ENCODE peak calls at places on chromosomes 1 and 21, in nine cellular contexts. I is IMR-90, T is body of pancreas, Y is esophagus muscularis mucosa, F is heart left ventricle, P is prostate gland, E is stomach, J is tibial nerve, A is Peyer's patch. K is an unnamed sample.

GRCh38 chr21:42330380-42331336 is 15.4 kb upstream of the TFF3 start:
- DNase-seq in P (no peak), E (no peak), Y (no peak), I (no peak), J (no peak), A (no peak), F (no peak), T (no peak), K (no peak)

GRCh38 chr21:44444286-44444931 is 10.9 kb upstream of the LRRC3 start:
- DNase-seq in Y (no peak), A (peak; percentile 29), J (no peak), F (peak; percentile 23), T (no peak), P (no peak), I (no peak), E (no peak), K (no peak)

GRCh38 chr1:155389831-155390230 is 69.1 kb downstream of the RUSC1 start:
- DNase-seq in T (no peak), Y (no peak), A (no peak), I (peak; percentile 81), E (no peak), P (no peak), F (no peak), J (no peak), K (no peak)

GRCh38 chr1:23452011-23452411 is 27.5 kb upstream of the TCEA3 start:
- DNase-seq in I (peak; percentile 33), F (no peak), E (peak; percentile 96), J (no peak), T (peak; percentile 88), Y (no peak), A (peak; percentile 87), P (peak; percentile 97), K (peak; percentile 91)

GRCh38 chr1:58290685-58291372 is 255.7 kb downstream of the OMA1 start:
- DNase-seq in F (no peak), E (no peak), P (peak; percentile 25), J (no peak), I (peak; percentile 16), Y (no peak), T (no peak), A (no peak), K (no peak)

GRCh38 chr1:160951443-160952128 is 3.0 kb downstream of the ITLN2 start:
- DNase-seq in E (peak; percentile 82), P (peak; percentile 68), I (peak; percentile 41), F (no peak), Y (no peak), J (peak; percentile 47), A (peak; percentile 83), T (peak; percentile 76), K (peak; percentile 82)

GRCh38 chr21:31725202-31725840 is 6.6 kb downstream of the SCAF4 start:
- DNase-seq in P (no peak), F (no peak), J (no peak), A (no peak), T (no peak), Y (no peak), I (no peak), E (no peak), K (no peak)

GRCh38 chr1:244273845-244274619 is 177.7 kb downstream of the ADSS2 start:
- DNase-seq in A (no peak), Y (no peak), E (peak; percentile 29), T (peak; percentile 20), P (no peak), F (peak; percentile 77), I (peak; percentile 100), J (peak; percentile 24), K (peak; percentile 33)

GRCh38 chr1:209879539-209879938 is 51.8 kb downstream of the UTP25 start:
- DNase-seq in J (no peak), Y (no peak), F (no peak), I (no peak), T (no peak), P (no peak), A (no peak), E (no peak), K (no peak)

GRCh38 chr1:82517586-82517985 is 716.9 kb downstream of the ADGRL2 start:
- DNase-seq in E (no peak), P (no peak), Y (no peak), J (peak; percentile 49), I (no peak), T (no peak), A (no peak), F (peak; percentile 51), K (no peak)

GRCh38 chr1:22876359-22877111 is 96.1 kb downstream of the LACTBL1 start:
- DNase-seq in Y (no peak), F (peak; percentile 40), J (no peak), P (no peak), I (peak; percentile 63), E (no peak), T (no peak), A (no peak), K (no peak)

GRCh38 chr1:50423670-50424000 is 392 bp upstream of the DMRTA2 start:
- DNase-seq in A (peak; percentile 55), I (no peak), P (no peak), F (no peak), E (no peak), Y (peak; percentile 85), T (no peak), J (no peak), K (no peak)

GRCh38 chr1:202623075-202623474 is 87.2 kb downstream of the SYT2 start:
- DNase-seq in E (no peak), I (peak; percentile 64), T (no peak), Y (no peak), A (no peak), P (no peak), J (no peak), F (peak; percentile 68), K (no peak)

GRCh38 chr1:233025156-233025555 is 74.7 kb downstream of the NTPCR start:
- DNase-seq in J (no peak), P (peak; percentile 78), A (peak; percentile 68), T (peak; percentile 57), F (peak; percentile 42), Y (no peak), E (peak; percentile 63), I (peak; percentile 30), K (peak; percentile 71)

GRCh38 chr1:216686860-216687545 is 36.2 kb downstream of the ESRRG start:
- DNase-seq in E (no peak), P (no peak), T (no peak), Y (no peak), I (peak; percentile 37), F (peak; percentile 36), A (no peak), J (no peak), K (no peak)

GRCh38 chr1:216688127-216688657 is 35.0 kb downstream of the ESRRG start:
- DNase-seq in J (no peak), F (no peak), T (no peak), P (no peak), I (no peak), Y (no peak), A (no peak), E (no peak), K (no peak)

DNA sequence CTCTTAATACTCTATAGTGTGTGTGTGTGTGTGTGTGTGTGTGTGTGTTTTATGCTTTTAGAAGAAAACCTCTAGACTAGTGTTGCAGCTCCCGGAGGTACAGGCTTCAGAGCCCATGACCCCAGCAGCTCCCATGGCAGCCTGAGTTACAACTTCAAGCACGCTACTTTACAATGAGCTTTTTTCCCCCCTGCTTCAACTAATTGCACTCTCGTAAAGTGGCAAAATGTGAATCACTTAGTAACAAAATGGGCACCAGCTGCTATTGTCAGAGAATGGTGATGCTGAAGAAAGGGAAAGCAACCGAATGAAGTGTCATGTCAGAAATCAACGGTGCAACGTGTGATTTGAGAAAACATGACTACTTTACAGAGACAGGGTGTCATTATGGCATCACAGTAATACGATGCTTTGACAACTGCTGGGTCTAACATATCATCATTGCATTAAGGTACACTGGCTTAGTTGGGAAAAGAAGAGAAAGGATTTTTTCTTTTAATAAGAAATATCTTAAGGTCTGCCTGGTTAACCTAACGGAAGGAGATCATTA is 40.5 kb downstream of the ESRRG start:
- DNase-seq in Y (no peak), I (no peak), P (no peak), F (no peak), E (no peak), J (no peak), A (no peak), T (no peak), K (no peak)
- TF ChIP-seq POLR2A in Y (no peak), I (no peak), P (no peak), F (no peak), E (no peak), J (no peak), A (no peak), T (no peak), K (no peak)

GRCh38 chr1:107793896-107794440 is 171.0 kb downstream of the VAV3 start:
- DNase-seq in E (no peak), T (no peak), J (no peak), A (no peak), P (no peak), I (no peak), F (no peak), Y (no peak), K (no peak)
- H3K27me3 ChIP-seq in E (no peaks in the 10 kb centered on the region), T (no peaks in the 10 kb centered on the region), J (no peaks in the 10 kb centered on the region), A (no peaks in the 10 kb centered on the region), P (no peaks in the 10 kb centered on the region), I (no peaks in the 10 kb centered on the region), F (no peaks in the 10 kb centered on the region), Y (no peaks in the 10 kb centered on the region), K (no peaks in the 10 kb centered on the region)

DNA sequence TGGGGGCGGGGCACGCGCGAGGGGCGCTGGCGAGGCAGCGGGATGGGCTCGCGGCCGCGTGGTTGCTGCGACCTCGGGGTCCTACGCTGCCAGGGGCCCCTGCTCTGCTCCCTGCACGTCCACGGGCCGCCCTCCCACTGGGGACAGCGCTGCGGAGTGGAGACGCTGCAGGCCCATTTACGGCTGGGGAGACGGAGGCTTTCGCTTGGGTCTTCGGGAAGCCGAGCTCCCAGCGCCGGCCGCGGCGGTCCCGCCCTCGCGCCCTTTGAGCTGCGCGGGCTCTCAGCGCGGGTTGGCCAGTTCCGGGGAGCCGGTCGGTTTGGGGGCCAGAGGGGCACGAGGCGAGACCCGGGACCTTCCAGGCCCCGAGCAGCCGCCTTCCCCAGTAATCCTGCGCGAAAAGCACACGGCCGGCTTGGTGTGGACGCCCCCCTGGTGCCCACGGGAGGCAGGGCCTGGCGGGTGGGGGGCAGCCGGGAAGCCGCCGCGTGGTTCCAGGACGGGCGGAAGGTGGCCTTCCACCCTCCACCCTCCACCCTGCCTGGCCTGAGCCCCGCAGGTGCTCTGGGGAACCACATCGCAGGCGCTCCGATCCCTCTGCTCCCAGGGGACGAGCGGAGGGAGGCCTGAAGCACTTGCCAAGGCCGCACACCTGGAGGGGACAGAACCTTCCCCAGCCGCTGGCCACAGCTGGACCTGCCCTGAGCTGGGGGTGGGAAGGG is 570 bp upstream of the PEX10 start:
- DNase-seq in Y (peak; percentile 94), A (no peak), E (no peak), T (peak; percentile 46), P (no peak), J (no peak), F (no peak), I (peak; percentile 31), K (peak; percentile 26)
- TF ChIP-seq POLR2A in Y (no peak), A (peak; percentile 68), E (no peak), T (no peak), P (peak; percentile 69), J (no peak), F (no peak), I (no peak), K (peak; percentile 74)

DNA sequence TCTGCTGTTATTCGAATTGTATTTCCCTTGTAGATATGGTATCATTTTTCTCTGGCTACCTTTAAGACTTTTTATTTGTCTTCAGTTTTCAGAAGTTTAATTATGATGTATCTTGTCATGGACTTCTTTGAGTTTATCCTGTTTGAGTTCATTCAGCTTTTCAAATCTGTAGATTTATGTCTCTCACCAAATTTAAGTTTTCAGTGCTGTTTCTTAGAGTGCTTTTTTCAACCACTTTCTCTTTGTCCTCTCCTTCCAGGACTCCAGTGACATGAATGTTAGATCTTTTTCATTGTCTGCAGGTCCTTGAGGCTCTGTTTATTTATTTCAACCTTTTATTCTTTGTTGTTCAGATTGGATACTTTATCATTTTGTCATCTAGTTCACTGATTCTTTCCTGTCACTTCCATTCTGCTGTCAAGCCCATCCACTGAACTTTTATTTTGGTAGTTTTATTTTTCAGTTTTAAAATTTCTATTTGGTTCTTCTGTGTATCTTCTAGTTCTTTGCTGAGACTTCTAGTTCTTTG is 11.4 kb downstream of the RAB4A start:
- DNase-seq in P (no peak), Y (no peak), F (no peak), J (no peak), T (no peak), A (no peak), I (no peak), E (no peak), K (no peak)
- H3K27me3 ChIP-seq in P (no peaks in the 10 kb centered on the region), Y (no peaks in the 10 kb centered on the region), F (no peaks in the 10 kb centered on the region), J (no peaks in the 10 kb centered on the region), T (no peaks in the 10 kb centered on the region), A (no peaks in the 10 kb centered on the region), I (no peaks in the 10 kb centered on the region), E (no peaks in the 10 kb centered on the region), K (no peaks in the 10 kb centered on the region)

K was measured in transverse colon.